ENCODE peak calls at places on chromosomes 16 and 17, in eight cellular contexts. V, Y, W, F, H, I, J and P are unnamed samples.

GRCh38 chr17:56867948-56868376 is 34.0 kb downstream of the DGKE start:
- DNase-seq in V (no peak), Y (no peak), W (no peak), F (no peak), H (no peak), I (peak), J (peak), P (peak)

GRCh38 chr17:72176516-72176851 is 55.7 kb downstream of the SOX9 start:
- DNase-seq in V (no peak), Y (no peak), W (no peak), F (no peak), H (no peak), I (no peak), J (no peak), P (peak)

GRCh38 chr17:67431210-67432015 is 54.3 kb downstream of the PITPNC1 start:
- DNase-seq in V (no peak), Y (no peak), W (no peak), F (peak), H (no peak), I (peak), J (peak), P (no peak)

GRCh38 chr16:11127610-11128195 is 128.3 kb downstream of the SOCS1 start:
- DNase-seq in V (no peak), Y (no peak), W (no peak), F (no peak), H (no peak), I (no peak), J (no peak), P (no peak)

GRCh38 chr16:2150418-2151187 is 2.2 kb downstream of the RAB26 start:
- DNase-seq in V (no peak), Y (peak), W (no peak), F (peak), H (no peak), I (no peak), J (no peak), P (no peak)

GRCh38 chr16:73017321-73017720 is 30.6 kb downstream of the ZFHX3 start:
- DNase-seq in V (no peak), Y (no peak), W (no peak), F (no peak), H (no peak), I (no peak), J (no peak), P (no peak)

GRCh38 chr16:68732068-68732680 is 4.9 kb upstream of the CDH1 start:
- DNase-seq in V (no peak), Y (no peak), W (no peak), F (peak), H (no peak), I (no peak), J (no peak), P (peak)

GRCh38 chr16:12661656-12662172 is 142.0 kb downstream of the CPPED1 start:
- DNase-seq in V (no peak), Y (peak), W (no peak), F (peak), H (no peak), I (peak), J (peak), P (no peak)

GRCh38 chr17:48294989-48295892 is 134.8 kb downstream of the SKAP1 start:
- DNase-seq in V (no peak), Y (no peak), W (no peak), F (peak), H (no peak), I (peak), J (no peak), P (no peak)

GRCh38 chr17:81552244-81553017 is at the start of gene FAAP100:
- DNase-seq in V (peak), Y (peak), W (peak), F (peak), H (no peak), I (peak), J (peak), P (no peak)

GRCh38 chr17:58982626-58983025 is 124.1 kb downstream of the TRIM37 start:
- DNase-seq in V (no peak), Y (no peak), W (no peak), F (no peak), H (no peak), I (no peak), J (no peak), P (no peak)

GRCh38 chr16:73154063-73154870 is 106.3 kb upstream of the ZFHX3 start:
- DNase-seq in V (no peak), Y (no peak), W (no peak), F (no peak), H (no peak), I (peak), J (peak), P (no peak)

GRCh38 chr17:74860999-74861553 is 1.4 kb upstream of the GRIN2C start:
- DNase-seq in V (no peak), Y (no peak), W (no peak), F (no peak), H (no peak), I (no peak), J (no peak), P (no peak)

GRCh38 chr16:10465821-10466220 is 80.0 kb downstream of the ATF7IP2 start:
- DNase-seq in V (no peak), Y (no peak), W (no peak), F (no peak), H (no peak), I (no peak), J (peak), P (no peak)

GRCh38 chr16:1929105-1929504 is 10.9 kb upstream of the HS3ST6 start:
- DNase-seq in V (no peak), Y (no peak), W (no peak), F (peak), H (no peak), I (no peak), J (peak), P (no peak)

GRCh38 chr17:74386397-74386796 is 19.1 kb downstream of the GPR142 start:
- DNase-seq in V (no peak), Y (no peak), W (no peak), F (no peak), H (no peak), I (peak), J (no peak), P (no peak)

GRCh38 chr16:86389566-86390328 is 120.6 kb upstream of the FOXF1 start:
- DNase-seq in V (no peak), Y (no peak), W (no peak), F (peak), H (no peak), I (peak), J (no peak), P (no peak)

GRCh38 chr16:69273009-69273408 is 38.1 kb upstream of the VPS4A start:
- DNase-seq in V (no peak), Y (no peak), W (no peak), F (no peak), H (no peak), I (no peak), J (peak), P (no peak)

GRCh38 chr16:60230666-60231065 is 1496.5 kb upstream of the GOT2 start:
- DNase-seq in V (no peak), Y (no peak), W (no peak), F (no peak), H (no peak), I (no peak), J (no peak), P (no peak)

GRCh38 chr17:38701504-38702165 is 3.4 kb upstream of the MLLT6 start:
- DNase-seq in V (peak), Y (peak), W (no peak), F (peak), H (no peak), I (peak), J (peak), P (no peak)

GRCh38 chr17:42233148-42233547 is 38.9 kb upstream of the GHDC start:
- DNase-seq in V (no peak), Y (no peak), W (no peak), F (no peak), H (no peak), I (no peak), J (peak), P (no peak)

GRCh38 chr16:88591577-88592021 is 21.4 kb downstream of the ZC3H18 start:
- DNase-seq in V (no peak), Y (no peak), W (no peak), F (no peak), H (no peak), I (no peak), J (no peak), P (no peak)

GRCh38 chr17:79529661-79530081 is 81.2 kb downstream of the RBFOX3 start:
- DNase-seq in V (no peak), Y (no peak), W (no peak), F (no peak), H (no peak), I (no peak), J (no peak), P (no peak)

GRCh38 chr17:76585649-76586593 is at the start of gene ST6GALNAC2:
- DNase-seq in V (peak), Y (peak), W (no peak), F (no peak), H (no peak), I (peak), J (peak), P (no peak)

GRCh38 chr16:50469744-50470301 is 78.4 kb upstream of the NKD1 start:
- DNase-seq in V (no peak), Y (no peak), W (no peak), F (no peak), H (no peak), I (no peak), J (no peak), P (no peak)

GRCh38 chr17:83068641-83069570 is 10.5 kb upstream of the METRNL start:
- DNase-seq in V (no peak), Y (no peak), W (no peak), F (no peak), H (no peak), I (no peak), J (no peak), P (no peak)

GRCh38 chr16:63938661-63939060 is 1183.2 kb downstream of the CDH11 start:
- DNase-seq in V (no peak), Y (no peak), W (no peak), F (no peak), H (no peak), I (no peak), J (peak), P (no peak)

GRCh38 chr17:41718287-41718645 is 6.1 kb downstream of the GAST start:
- DNase-seq in V (no peak), Y (no peak), W (no peak), F (no peak), H (no peak), I (no peak), J (no peak), P (no peak)

GRCh38 chr17:62628845-62629555 is 1.5 kb downstream of the MRC2 start:
- DNase-seq in V (no peak), Y (no peak), W (no peak), F (no peak), H (no peak), I (no peak), J (peak), P (no peak)

GRCh38 chr17:74873874-74874614 is 1.2 kb upstream of the FDXR start:
- DNase-seq in V (no peak), Y (no peak), W (no peak), F (no peak), H (no peak), I (no peak), J (no peak), P (no peak)

GRCh38 chr17:31068291-31068690 is 26.5 kb upstream of the NF1 start:
- DNase-seq in V (peak), Y (peak), W (no peak), F (peak), H (no peak), I (peak), J (peak), P (peak)

GRCh38 chr17:73304971-73305786 is 6.6 kb downstream of the CDC42EP4 start:
- DNase-seq in V (no peak), Y (no peak), W (no peak), F (peak), H (peak), I (peak), J (peak), P (no peak)

GRCh38 chr17:38921756-38922411 is 3.5 kb upstream of the LASP1NB start:
- DNase-seq in V (no peak), Y (no peak), W (no peak), F (no peak), H (no peak), I (no peak), J (no peak), P (no peak)

GRCh38 chr17:32936894-32937500 is 9.0 kb downstream of the TMEM98 start:
- DNase-seq in V (peak), Y (peak), W (peak), F (peak), H (peak), I (peak), J (peak), P (no peak)